ENCODE peak calls at places on chromosomes 6 and 20, in eight cellular contexts. D is LNCaP clone FGC, N is epithelial cell of esophagus, O is suprapubic skin, V is cardiac fibroblast, W is nephron progenitor cell, P is fibroblast of pulmonary artery, A is Calu3. H is an unnamed sample.
A peak's percentile ranks its signal among the peaks of the same experiment; 100 is the strongest.

GRCh38 chr20:49775229-49775693 is 37.4 kb upstream of the SLC9A8 start:
- DNase-seq in V (peak; percentile 92), D (no peak), O (peak; percentile 70), W (peak; percentile 21), A (peak; percentile 89), N (peak; percentile 27), P (peak; percentile 98), H (peak; percentile 88)

GRCh38 chr6:167441653-167442644 is 117.1 kb downstream of the TTLL2 start:
- DNase-seq in W (no peak), A (no peak), N (no peak), O (no peak), D (no peak), V (no peak), P (no peak), H (no peak)

GRCh38 chr6:146913842-146914562 is 290.2 kb upstream of the STXBP5 start:
- DNase-seq in W (peak; percentile 52), A (peak; percentile 63), P (peak; percentile 99), D (no peak), N (peak; percentile 93), V (peak; percentile 99), O (peak; percentile 74), H (peak; percentile 93)

GRCh38 chr6:34018026-34018425 is 127.9 kb downstream of the GRM4 start:
- DNase-seq in P (no peak), N (no peak), A (no peak), V (no peak), D (no peak), W (no peak), O (no peak), H (no peak)

GRCh38 chr6:50217816-50218215 is 168.1 kb upstream of the DEFB112 start:
- DNase-seq in D (no peak), O (no peak), V (no peak), P (no peak), N (no peak), A (no peak), W (no peak), H (no peak)

GRCh38 chr6:169251371-169251802 is 2.3 kb downstream of the THBS2 start:
- DNase-seq in A (no peak), P (no peak), O (peak; percentile 57), N (no peak), D (no peak), W (no peak), V (no peak), H (no peak)

GRCh38 chr6:111088668-111089003 is 1.3 kb downstream of the SLC16A10 start:
- DNase-seq in A (no peak), O (no peak), W (no peak), D (no peak), V (no peak), P (no peak), N (no peak), H (no peak)

GRCh38 chr6:48933136-48933535 is 529.9 kb downstream of the MMUT start:
- DNase-seq in D (no peak), O (no peak), W (no peak), P (no peak), A (no peak), V (no peak), N (peak; percentile 10), H (peak; percentile 49)

GRCh38 chr6:157047328-157047727 is 270.1 kb downstream of the ARID1B start:
- DNase-seq in O (no peak), N (no peak), P (no peak), D (no peak), W (no peak), V (no peak), A (no peak), H (no peak)

GRCh38 chr6:157049126-157049525 is 271.9 kb downstream of the ARID1B start:
- DNase-seq in D (no peak), P (no peak), A (no peak), O (no peak), V (no peak), W (no peak), N (no peak), H (no peak)

GRCh38 chr6:157047951-157048350 is 270.8 kb downstream of the ARID1B start:
- DNase-seq in V (peak; percentile 42), P (peak; percentile 73), N (no peak), D (no peak), O (no peak), W (no peak), A (no peak), H (no peak)

GRCh38 chr6:157046776-157047175 is 269.6 kb downstream of the ARID1B start:
- DNase-seq in N (no peak), O (no peak), D (no peak), A (no peak), P (no peak), W (no peak), V (no peak), H (no peak)

GRCh38 chr6:157045831-157046454 is 268.8 kb downstream of the ARID1B start:
- DNase-seq in N (peak; percentile 64), P (peak; percentile 72), A (peak; percentile 8), O (no peak), V (peak; percentile 76), D (no peak), W (no peak), H (peak; percentile 60)
- TF ChIP-seq CTCF in N (peak; percentile 68), P (peak; percentile 72), A (peak; percentile 30), O (peak; percentile 52), V (peak; percentile 58), D (peak; percentile 51), W (peak; percentile 46), H (peak; percentile 64)

GRCh38 chr6:1363298-1363697 is 26.1 kb upstream of the FOXF2 start:
- DNase-seq in P (no peak), W (no peak), O (no peak), A (no peak), D (no peak), N (no peak), V (no peak), H (no peak)
- TF ChIP-seq CTCF in P (no peak), W (no peak), O (no peak), A (no peak), D (no peak), N (no peak), V (no peak), H (no peak)

GRCh38 chr6:109008951-109009760 is 85.5 kb downstream of the SESN1 start:
- DNase-seq in W (peak; percentile 97), A (peak; percentile 94), N (peak; percentile 96), D (no peak), O (peak; percentile 93), V (peak; percentile 85), P (peak; percentile 86), H (peak; percentile 87)
- TF ChIP-seq CTCF in W (no peak), A (no peak), N (peak; percentile 11), D (no peak), O (peak; percentile 43), V (no peak), P (no peak), H (no peak)

GRCh38 chr20:6039766-6040165 is 14.1 kb downstream of the LRRN4 start:
- DNase-seq in O (no peak), V (no peak), W (no peak), D (no peak), N (no peak), P (no peak), A (no peak), H (no peak)
- TF ChIP-seq CTCF in O (no peak), V (no peak), W (no peak), D (no peak), N (no peak), P (no peak), A (no peak), H (no peak)

DNA sequence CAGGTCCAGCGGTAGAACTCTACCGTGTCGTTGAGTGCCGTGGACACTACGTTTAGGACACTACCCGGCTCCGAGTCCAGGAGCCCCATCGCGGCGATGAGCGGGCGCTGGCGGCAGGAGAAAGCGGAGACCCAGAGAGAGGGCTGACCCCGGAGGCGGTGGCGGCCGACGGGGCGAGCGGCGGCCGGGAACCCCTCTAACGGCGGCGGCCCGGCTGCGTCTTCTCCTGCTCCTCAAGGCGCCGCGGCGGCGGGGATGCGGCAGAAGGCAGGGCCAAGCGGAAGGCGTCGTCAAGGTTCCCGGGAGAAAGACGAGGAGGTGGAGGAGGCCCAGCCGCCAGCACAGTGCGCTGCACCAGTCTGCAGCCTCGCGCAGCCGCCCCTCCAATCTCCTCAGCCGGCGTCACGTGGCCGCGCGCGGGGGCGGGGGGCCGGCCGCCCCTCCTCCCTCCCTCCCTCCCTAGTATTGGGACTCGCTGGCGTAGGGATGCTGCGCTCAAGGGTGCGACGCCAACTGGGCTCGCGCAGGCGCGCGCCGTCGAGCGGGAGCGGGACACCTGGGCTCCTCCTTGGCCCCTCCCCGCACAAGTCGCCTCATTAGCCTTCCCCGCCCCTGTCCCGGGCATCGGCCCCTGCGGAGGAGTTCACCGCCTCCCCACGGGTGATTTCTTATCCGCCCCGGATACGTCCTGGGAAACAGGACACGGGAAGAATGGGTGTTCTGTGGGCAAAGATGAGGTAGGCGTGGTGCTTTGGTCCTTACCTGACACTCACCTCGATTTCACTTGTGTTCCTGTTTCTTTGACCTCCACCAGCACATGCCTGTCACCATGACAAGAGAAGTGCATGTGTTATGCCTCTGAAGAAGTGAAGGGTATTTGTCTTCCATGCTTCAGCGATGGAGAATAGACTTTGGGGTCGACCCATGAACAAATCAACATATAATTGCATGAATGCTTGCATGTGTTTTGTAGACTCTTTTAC is at the start of gene ELOVL4:
- DNase-seq in W (peak; percentile 81), O (peak; percentile 70), P (peak; percentile 78), A (peak; percentile 44), D (no peak), N (peak; percentile 88), V (peak; percentile 70), H (peak; percentile 77)
- TF ChIP-seq CTCF in W (no peak), O (no peak), P (no peak), A (no peak), D (no peak), N (no peak), V (no peak), H (no peak)

DNA sequence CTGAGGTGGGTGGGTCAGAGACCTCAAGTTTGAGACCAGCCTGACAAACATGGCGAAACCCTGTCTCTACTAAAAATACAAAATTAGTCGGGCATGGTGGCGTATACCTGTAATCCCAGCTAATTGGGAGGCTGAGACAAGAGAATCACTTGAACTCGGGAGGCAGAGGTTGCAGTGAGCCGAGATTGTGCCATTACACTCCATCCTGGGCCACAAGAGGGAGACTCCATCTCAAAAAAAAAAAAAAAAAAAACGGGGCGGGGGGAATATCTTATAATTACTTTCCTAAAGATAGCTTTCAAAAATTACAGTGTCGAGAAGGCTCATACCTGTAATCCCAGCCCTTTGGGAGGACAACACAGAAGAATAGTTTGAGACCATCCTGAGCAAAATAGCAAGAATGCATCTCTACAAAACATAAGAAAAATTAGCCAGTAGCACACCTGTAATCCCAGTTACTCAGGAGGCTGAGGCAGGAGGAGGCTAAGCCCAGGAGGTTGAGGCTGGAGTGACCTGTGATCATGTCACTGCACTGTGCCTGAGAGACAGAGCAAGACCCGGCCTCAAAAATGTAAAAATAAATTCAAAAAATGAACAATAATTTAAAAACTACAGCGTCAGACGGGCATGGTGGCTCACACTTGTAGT is 25.8 kb downstream of the CBFA2T2 start:
- DNase-seq in N (peak; percentile 2), P (peak; percentile 6), O (no peak), D (no peak), V (peak; percentile 16), W (no peak), A (peak; percentile 14), H (peak; percentile 9)
- TF ChIP-seq CTCF in N (peak; percentile 21), P (peak; percentile 16), O (no peak), D (no peak), V (peak; percentile 31), W (no peak), A (peak; percentile 47), H (peak; percentile 63)

DNA sequence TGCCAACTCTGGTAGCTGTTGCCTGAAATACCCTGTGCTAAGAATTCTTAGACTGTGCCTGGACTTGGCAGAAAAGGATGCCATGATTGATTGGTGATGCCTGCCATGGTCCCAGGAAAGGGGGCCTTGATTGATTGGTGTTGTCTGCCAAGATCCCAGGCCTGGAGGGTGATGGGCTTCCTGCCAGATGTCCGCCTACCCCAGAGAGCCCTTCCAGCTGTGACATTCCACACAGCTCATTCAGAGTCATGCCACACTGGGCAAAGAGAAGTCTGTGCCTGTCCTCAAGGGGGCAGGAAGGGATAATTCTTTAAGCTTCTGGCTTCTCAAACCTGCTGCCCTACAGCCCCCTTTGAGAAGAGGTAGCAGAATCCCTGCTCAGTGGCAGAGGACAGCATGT is 24.6 kb downstream of the RIMS4 start:
- DNase-seq in N (peak; percentile 25), A (no peak), W (peak; percentile 18), V (peak; percentile 2), D (no peak), P (peak; percentile 7), O (no peak), H (peak; percentile 34)
- TF ChIP-seq CTCF in N (no peak), A (no peak), W (no peak), V (no peak), D (peak; percentile 11), P (no peak), O (no peak), H (peak; percentile 34)